ENCODE peak calls at places on chromosomes 6 and 20, in eight cellular contexts. E is DND-41; T is right atrium auricular region; Y is ascending aorta; L is fibroblast of lung; U is naive thymus-derived CD4-positive, alpha-beta T cell; Z is AG04450; N is prostate gland. B is an unnamed sample. For H3K27me3, the result is how much of the 10 kb centered on the place peaks cover.

GRCh38 chr6:45697605-45698004 is 318.1 kb downstream of the CLIC5 start:
- DNase-seq in E (no peak), T (no peak), Y (no peak), L (peak), U (no peak), Z (peak), N (no peak), B (no peak)

GRCh38 chr6:36120979-36121706 is 9.2 kb upstream of the MAPK13 start:
- DNase-seq in E (no peak), T (peak), Y (peak), L (no peak), U (no peak), Z (no peak), N (peak), B (peak)

GRCh38 chr6:22141271-22141745 is 155.5 kb downstream of the PRL start:
- DNase-seq in E (no peak), T (no peak), Y (no peak), L (peak), U (no peak), Z (no peak), N (no peak), B (no peak)

GRCh38 chr6:89313006-89313405 is 2.1 kb downstream of the GABRR2 start:
- DNase-seq in E (no peak), T (no peak), Y (no peak), L (peak), U (no peak), Z (peak), N (no peak), B (no peak)

GRCh38 chr6:117167520-117168271 is 97.7 kb upstream of the VGLL2 start:
- DNase-seq in E (no peak), T (no peak), Y (no peak), L (peak), U (no peak), Z (no peak), N (peak), B (peak)

GRCh38 chr20:18156045-18156444 is 18.4 kb downstream of the KAT14 start:
- DNase-seq in E (no peak), T (no peak), Y (no peak), L (no peak), U (no peak), Z (no peak), N (no peak), B (no peak)

GRCh38 chr6:43242908-43243648 is at the start of gene TTBK1:
- DNase-seq in E (no peak), T (no peak), Y (no peak), L (no peak), U (no peak), Z (no peak), N (no peak), B (no peak)

GRCh38 chr20:17227199-17227535 is 327 bp downstream of the PCSK2 start:
- DNase-seq in E (no peak), T (no peak), Y (no peak), L (no peak), U (no peak), Z (no peak), N (no peak), B (no peak)

GRCh38 chr6:146267946-146268345 is 239.1 kb downstream of the GRM1 start:
- DNase-seq in E (no peak), T (no peak), Y (no peak), L (peak), U (no peak), Z (no peak), N (no peak), B (no peak)

DNA sequence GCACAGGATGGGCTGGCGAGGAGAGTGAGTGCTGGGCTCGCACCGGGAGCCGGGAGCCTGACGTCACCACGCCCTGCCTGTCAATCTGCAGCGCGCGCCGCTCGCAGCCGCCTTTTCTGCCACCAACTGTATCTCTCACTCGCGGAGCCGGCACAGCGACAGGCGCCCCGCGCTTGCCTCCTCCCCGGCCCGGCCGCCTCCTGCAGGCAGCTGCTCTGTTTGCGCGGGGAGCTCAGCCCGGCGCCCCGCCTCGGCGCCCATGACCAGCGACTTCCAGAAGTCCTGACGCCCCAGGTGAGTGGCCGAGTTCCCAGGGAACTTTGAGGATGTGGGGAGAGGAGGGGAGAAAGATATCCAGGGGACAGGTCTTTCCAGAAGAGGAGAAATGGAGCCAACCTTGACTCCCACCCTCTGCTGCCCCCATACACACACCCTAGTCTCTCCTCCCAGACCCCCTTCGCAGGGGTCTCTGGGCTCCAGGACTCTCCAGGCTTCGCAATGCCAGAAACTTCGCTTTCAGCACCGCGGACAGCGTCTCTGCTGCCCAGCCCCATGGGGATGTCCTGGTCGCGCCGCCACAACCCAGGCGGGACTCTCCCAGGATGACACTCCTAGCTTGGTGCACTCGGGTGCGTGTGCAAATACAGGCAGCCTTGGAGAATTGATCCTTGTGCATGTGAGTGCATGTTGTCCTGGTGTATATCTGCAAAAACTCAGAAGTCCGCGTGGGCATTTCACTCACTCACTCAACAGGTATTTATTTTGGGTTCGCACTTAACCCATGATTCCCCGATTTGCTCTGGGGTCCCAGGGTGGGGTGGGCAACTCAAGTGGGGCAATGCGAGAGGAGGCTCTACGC is at the start of gene GPR6:
- DNase-seq in E (peak), T (no peak), Y (no peak), L (peak), U (peak), Z (no peak), N (peak), B (peak)
- H3K27me3 ChIP-seq in E (under half), T (under half), Y (under half), L (under half), U (under half), Z (under half), N (under half), B (under half)

GRCh38 chr6:27154696-27155095 is 92.8 kb upstream of the PRSS16 start:
- DNase-seq in E (no peak), T (no peak), Y (no peak), L (no peak), U (peak), Z (no peak), N (no peak), B (no peak)
- H3K27ac ChIP-seq in E (peak), T (no peak), Y (no peak), L (no peak), U (peak), Z (no peak), N (no peak), B (no peak)

DNA sequence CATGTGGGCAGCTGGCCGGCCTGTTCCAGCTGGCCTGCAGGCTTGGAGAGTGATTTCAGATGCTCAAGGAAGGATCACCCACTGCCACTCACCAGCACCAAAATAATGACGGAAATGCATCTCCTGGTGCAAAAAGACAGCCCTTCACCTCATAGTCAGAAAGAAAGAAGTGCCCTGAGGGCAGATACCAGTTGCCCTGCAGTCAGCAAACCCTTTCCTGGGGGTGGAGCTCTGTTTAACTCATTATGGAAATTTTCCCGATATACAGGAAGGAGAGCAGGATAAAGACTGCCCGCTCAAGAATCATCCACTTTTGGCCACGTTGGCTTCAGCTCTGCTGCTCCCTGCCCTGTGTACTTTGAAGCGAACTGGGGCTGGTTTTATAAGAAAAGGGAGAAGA is 127.9 kb downstream of the GRM4 start:
- DNase-seq in E (no peak), T (no peak), Y (no peak), L (no peak), U (no peak), Z (no peak), N (no peak), B (no peak)
- H3K27me3 ChIP-seq in E (under half), T (under half), Y (under half), L (under half), U (under half), Z (under half), N (under half), B (under half)

DNA sequence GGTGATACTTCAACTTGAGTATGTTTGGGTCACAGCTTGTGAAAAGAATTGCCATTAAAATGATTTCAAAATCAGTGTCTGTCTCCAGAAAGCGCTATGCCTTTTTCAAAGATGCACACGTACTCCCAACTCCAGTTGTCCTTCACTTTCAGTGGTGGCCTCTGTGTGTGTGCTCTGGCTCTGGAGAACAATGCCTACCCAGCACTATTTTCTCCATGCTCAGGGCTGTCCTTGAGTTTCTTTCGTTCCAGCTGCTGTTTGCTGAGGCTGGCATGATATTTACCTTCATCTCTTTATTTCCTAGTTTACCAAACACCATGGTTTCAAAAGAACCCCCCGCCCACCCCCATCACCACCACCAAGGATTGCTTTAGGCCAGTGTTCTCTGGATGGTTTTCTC is 136.8 kb downstream of the QRSL1 start:
- DNase-seq in E (no peak), T (no peak), Y (no peak), L (no peak), U (no peak), Z (no peak), N (no peak), B (no peak)
- H3K27ac ChIP-seq in E (no peak), T (no peak), Y (no peak), L (no peak), U (no peak), Z (no peak), N (no peak), B (no peak)

GRCh38 chr20:3993109-3993508 is 22.2 kb downstream of the RNF24 start:
- DNase-seq in E (no peak), T (no peak), Y (no peak), L (no peak), U (no peak), Z (no peak), N (no peak), B (no peak)

GRCh38 chr20:3994125-3994524 is 21.2 kb downstream of the RNF24 start:
- DNase-seq in E (no peak), T (no peak), Y (no peak), L (no peak), U (no peak), Z (no peak), N (no peak), B (no peak)

GRCh38 chr20:3995067-3995748 is 20.1 kb downstream of the RNF24 start:
- DNase-seq in E (no peak), T (no peak), Y (no peak), L (peak), U (no peak), Z (no peak), N (no peak), B (no peak)

GRCh38 chr20:3997446-3997845 is 17.9 kb downstream of the RNF24 start:
- DNase-seq in E (no peak), T (no peak), Y (no peak), L (no peak), U (no peak), Z (no peak), N (no peak), B (no peak)

DNA sequence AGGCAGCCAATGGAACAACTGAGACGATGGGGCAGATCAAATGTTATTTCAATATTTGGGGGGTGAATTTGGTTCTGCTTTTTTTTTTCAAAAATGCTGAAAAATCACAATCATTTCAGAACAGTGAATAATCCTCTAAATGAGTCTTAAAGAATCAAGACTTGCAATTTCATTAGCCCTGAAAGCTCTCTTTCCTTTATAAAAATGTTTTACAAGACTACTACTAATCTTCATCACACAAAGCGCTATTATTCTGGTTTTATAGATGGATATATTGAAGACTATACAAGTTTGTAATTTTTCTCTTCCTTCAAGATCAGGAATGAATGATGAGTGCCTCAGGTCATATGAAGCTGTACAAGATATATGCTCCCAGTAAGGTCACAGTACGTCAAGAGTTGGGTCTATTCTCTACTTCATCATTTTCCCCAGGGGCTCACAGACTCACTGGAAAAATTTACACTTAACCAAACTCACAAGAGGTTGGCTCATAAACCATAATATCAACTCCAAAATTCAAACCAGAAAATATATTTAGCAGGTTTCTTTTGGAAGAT is 19.5 kb downstream of the RNF24 start:
- DNase-seq in E (no peak), T (no peak), Y (no peak), L (no peak), U (no peak), Z (no peak), N (no peak), B (no peak)
- H3K27me3 ChIP-seq in E (under half), T (under half), Y (under half), L (under half), U (under half), Z (under half), N (under half), B (under half)

DNA sequence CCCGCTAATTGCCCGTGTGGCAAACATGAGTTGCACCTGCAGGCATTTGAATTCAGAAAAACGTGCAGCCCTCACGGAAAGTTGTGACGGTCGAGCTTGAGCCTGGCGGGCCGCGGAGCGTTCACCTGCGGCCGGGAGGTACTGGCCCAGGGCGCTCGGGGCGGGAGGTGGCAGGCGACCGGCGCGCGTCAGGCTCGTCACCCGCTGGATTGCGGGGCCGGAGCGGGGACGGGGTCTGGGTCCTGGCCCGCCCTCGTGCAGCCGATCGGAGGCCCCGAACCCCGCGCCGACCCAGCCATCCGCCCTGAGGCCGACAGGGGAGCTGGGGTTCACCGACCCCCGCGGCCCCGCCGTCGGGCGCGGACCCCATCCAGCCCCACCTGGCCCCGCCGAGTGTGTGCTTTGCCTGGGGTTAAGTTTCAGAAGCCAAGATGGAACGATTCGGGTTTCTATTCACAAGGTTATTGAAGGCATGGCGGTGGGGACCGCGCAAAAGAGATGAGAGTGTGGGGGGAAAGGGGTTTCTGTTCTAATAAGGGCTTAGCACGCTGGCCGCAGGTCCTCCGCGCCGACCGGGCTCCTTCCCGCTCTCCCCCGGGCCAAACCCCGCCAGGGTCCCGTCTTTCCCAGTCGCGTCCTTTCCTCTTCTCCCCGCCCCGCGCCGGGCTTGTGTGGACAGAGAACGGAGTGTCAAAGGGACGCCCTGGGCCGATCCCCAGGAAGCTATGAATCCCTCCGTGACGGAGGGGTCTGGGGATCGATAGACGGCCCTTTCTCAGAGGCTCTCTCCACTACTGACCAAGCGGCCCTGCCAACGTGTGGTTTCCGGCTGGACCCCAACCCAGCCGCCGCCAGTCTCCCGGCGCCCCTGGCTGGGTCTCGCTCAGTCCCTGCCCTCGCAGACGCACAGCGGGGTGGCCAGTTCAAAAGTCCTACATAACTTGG is 1.6 kb upstream of the HEY2 start:
- DNase-seq in E (no peak), T (no peak), Y (peak), L (no peak), U (peak), Z (no peak), N (peak), B (peak)
- H3K27ac ChIP-seq in E (no peak), T (peak), Y (peak), L (no peak), U (peak), Z (no peak), N (peak), B (no peak)

GRCh38 chr6:37557645-37558114 is 58.0 kb upstream of the CCDC167 start:
- DNase-seq in E (no peak), T (no peak), Y (no peak), L (no peak), U (no peak), Z (no peak), N (no peak), B (peak)
- H3K27me3 ChIP-seq in E (under half), T (under half), Y (under half), L (under half), U (under half), Z (under half), N (under half), B (under half)

DNA sequence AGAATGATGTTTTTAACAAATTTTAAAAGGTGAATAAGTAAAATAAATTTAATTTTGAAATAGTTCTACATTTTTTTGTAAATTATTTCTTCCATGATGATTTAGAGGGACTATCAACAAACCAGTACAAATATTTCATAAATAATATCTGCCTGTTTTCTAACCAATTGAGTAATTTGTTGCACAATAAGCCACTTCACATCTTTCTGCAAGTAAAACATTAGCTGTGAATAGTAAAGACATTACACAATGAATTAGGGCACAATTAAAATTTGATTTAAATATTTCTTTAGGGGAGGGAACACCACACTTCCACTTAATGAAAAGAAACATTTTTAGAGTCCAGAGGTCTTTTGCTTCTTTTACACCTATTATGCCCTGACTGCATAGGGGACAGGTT is 118.4 kb upstream of the PTPRK start:
- DNase-seq in E (no peak), T (no peak), Y (no peak), L (no peak), U (no peak), Z (no peak), N (no peak), B (no peak)
- H3K27ac ChIP-seq in E (no peak), T (no peak), Y (no peak), L (no peak), U (no peak), Z (no peak), N (no peak), B (no peak)

B was measured in WERI-Rb-1.